ENCODE peak calls at places on chromosome 10, in five cellular contexts. Y is hippocampal formation, O is right atrium auricular region, J is RPMI8226, V is PC-9. L is an unnamed sample.

GRCh38 chr10:25875555-25876165 is 58.4 kb upstream of the MYO3A start:
- DNase-seq in Y (peak), O (peak), J (peak), V (peak), L (peak)

GRCh38 chr10:22615101-22615500 is 99.3 kb downstream of the PIP4K2A start:
- DNase-seq in Y (no peak), O (no peak), J (no peak), V (no peak), L (no peak)

GRCh38 chr10:71647526-71648354 is 71.8 kb downstream of the C10orf105 start:
- DNase-seq in Y (no peak), O (no peak), J (no peak), V (no peak), L (no peak)

GRCh38 chr10:46250898-46251856 is 35.6 kb upstream of the ANTXRL start:
- DNase-seq in Y (no peak), O (peak), J (no peak), V (no peak), L (no peak)

GRCh38 chr10:124587811-124588211 is 126.2 kb downstream of the LHPP start:
- DNase-seq in Y (no peak), O (no peak), J (no peak), V (no peak), L (no peak)

GRCh38 chr10:111076191-111076681 is 593 bp upstream of the ADRA2A start:
- DNase-seq in Y (peak), O (no peak), J (peak), V (no peak), L (peak)

GRCh38 chr10:119242191-119242590 is 34.8 kb downstream of the GRK5 start:
- DNase-seq in Y (no peak), O (no peak), J (no peak), V (no peak), L (no peak)

GRCh38 chr10:12500406-12501303 is 151.3 kb downstream of the CAMK1D start:
- DNase-seq in Y (no peak), O (peak), J (peak), V (peak), L (no peak)

GRCh38 chr10:33073641-33074410 is 115.8 kb upstream of the ITGB1 start:
- DNase-seq in Y (no peak), O (no peak), J (no peak), V (no peak), L (no peak)

L was measured in head of caudate nucleus.